ENCODE peak calls at places on chromosomes 4 and X, in seven cellular contexts. K is mammary epithelial cell; A is GM06990; S is CD4-positive, alpha-beta T cell; I is glutamatergic neuron; M is thoracic aorta; T is foreskin fibroblast. H is an unnamed sample.

GRCh38 chrX:18898517-18898916 is 85.4 kb downstream of the PHKA2 start:
- DNase-seq in M (no peak), S (no peak), I (no peak), T (peak; percentile 34), A (no peak), K (no peak), H (no peak)

GRCh38 chr4:69096810-69097209 is 536 bp downstream of the UGT2B7 start:
- DNase-seq in M (no peak), T (no peak), S (no peak), I (no peak), K (no peak), A (no peak), H (no peak)

GRCh38 chr4:1975391-1975801 is 33.4 kb downstream of the NELFA start:
- DNase-seq in T (no peak), A (no peak), S (no peak), K (no peak), I (no peak), M (no peak), H (no peak)

GRCh38 chrX:101191217-101191750 is 28.3 kb upstream of the DRP2 start:
- DNase-seq in K (no peak), I (peak; percentile 34), M (no peak), T (peak; percentile 30), S (no peak), A (no peak), H (peak; percentile 12)

GRCh38 chr4:16116019-16116418 is 32.2 kb upstream of the PROM1 start:
- DNase-seq in K (no peak), T (no peak), I (no peak), M (no peak), S (no peak), A (no peak), H (no peak)

GRCh38 chr4:7803992-7804758 is 135.5 kb downstream of the AFAP1 start:
- DNase-seq in I (peak; percentile 91), S (peak; percentile 76), A (peak; percentile 45), M (no peak), T (peak; percentile 91), K (peak; percentile 51), H (peak; percentile 86)

GRCh38 chr4:184959309-184959708 is 59.0 kb upstream of the HELT start:
- DNase-seq in I (no peak), T (no peak), S (no peak), K (no peak), A (no peak), M (no peak), H (no peak)

GRCh38 chr4:110287130-110287529 is 88.7 kb upstream of the ELOVL6 start:
- DNase-seq in S (no peak), T (peak; percentile 88), A (peak; percentile 63), M (no peak), I (no peak), K (peak; percentile 89), H (peak; percentile 75)

GRCh38 chrX:10008483-10009056 is 41.4 kb downstream of the CLDN34 start:
- DNase-seq in A (no peak), K (no peak), M (no peak), S (no peak), I (no peak), T (no peak), H (no peak)

GRCh38 chr4:39526810-39527295 is 386 bp downstream of the UGDH start:
- DNase-seq in I (no peak), M (no peak), K (no peak), A (no peak), S (no peak), T (no peak), H (peak; percentile 56)

GRCh38 chr4:152843476-152844107 is 63.8 kb downstream of the ARFIP1 start:
- DNase-seq in K (no peak), I (no peak), M (no peak), S (no peak), A (no peak), T (no peak), H (no peak)

GRCh38 chr4:182354867-182355266 is 111.7 kb downstream of the TENM3 start:
- DNase-seq in K (peak; percentile 70), M (no peak), A (no peak), S (no peak), T (no peak), I (no peak), H (no peak)

GRCh38 chrX:154012336-154012991 is 7.2 kb downstream of the IRAK1 start:
- DNase-seq in K (peak; percentile 74), A (no peak), M (no peak), T (no peak), I (no peak), S (no peak), H (no peak)

GRCh38 chr4:39637572-39638357 is 900 bp downstream of the SMIM14 start:
- DNase-seq in A (peak; percentile 50), K (peak; percentile 64), I (peak; percentile 31), S (peak; percentile 3), T (peak; percentile 88), M (no peak), H (peak; percentile 50)

GRCh38 chr4:88097301-88097700 is 61.1 kb downstream of the ABCG2 start:
- DNase-seq in K (no peak), A (no peak), I (no peak), M (no peak), S (no peak), T (peak; percentile 84), H (no peak)

GRCh38 chrX:72123471-72124185 is 8.1 kb downstream of the RTL5 start:
- DNase-seq in I (no peak), A (no peak), T (no peak), S (no peak), M (peak; percentile 28), K (no peak), H (no peak)

GRCh38 chr4:28354874-28355273 is 1494.2 kb downstream of the STIM2 start:
- DNase-seq in K (no peak), M (no peak), S (no peak), T (no peak), A (no peak), I (no peak), H (no peak)

GRCh38 chrX:70755850-70756249 is 152.7 kb downstream of the TEX11 start:
- DNase-seq in S (peak; percentile 53), T (no peak), I (no peak), A (no peak), K (no peak), M (no peak), H (no peak)

GRCh38 chrX:13001961-13002671 is 27.2 kb downstream of the TMSB4X start:
- DNase-seq in A (no peak), K (peak; percentile 89), M (no peak), I (no peak), T (peak; percentile 44), S (no peak), H (no peak)

GRCh38 chr4:47270226-47270888 is 193.1 kb downstream of the COMMD8 start:
- DNase-seq in I (no peak), A (no peak), T (no peak), S (no peak), M (no peak), K (no peak), H (no peak)

GRCh38 chrX:2710496-2710895 is 19.4 kb downstream of the CD99 start:
- DNase-seq in S (no peak), T (no peak), I (no peak), A (no peak), K (peak; percentile 97), M (no peak), H (no peak)

GRCh38 chr4:76709454-76709853 is 188.5 kb downstream of the SOWAHB start:
- DNase-seq in S (no peak), A (no peak), M (no peak), K (no peak), I (no peak), T (peak; percentile 21), H (no peak)

GRCh38 chr4:112152496-112152895 is 7.2 kb downstream of the FAM241A start:
- DNase-seq in M (no peak), S (no peak), K (no peak), I (no peak), T (no peak), A (no peak), H (no peak)
- TF ChIP-seq CTCF in M (no peak), S (no peak), K (no peak), I (no peak), T (no peak), A (no peak), H (no peak)

DNA sequence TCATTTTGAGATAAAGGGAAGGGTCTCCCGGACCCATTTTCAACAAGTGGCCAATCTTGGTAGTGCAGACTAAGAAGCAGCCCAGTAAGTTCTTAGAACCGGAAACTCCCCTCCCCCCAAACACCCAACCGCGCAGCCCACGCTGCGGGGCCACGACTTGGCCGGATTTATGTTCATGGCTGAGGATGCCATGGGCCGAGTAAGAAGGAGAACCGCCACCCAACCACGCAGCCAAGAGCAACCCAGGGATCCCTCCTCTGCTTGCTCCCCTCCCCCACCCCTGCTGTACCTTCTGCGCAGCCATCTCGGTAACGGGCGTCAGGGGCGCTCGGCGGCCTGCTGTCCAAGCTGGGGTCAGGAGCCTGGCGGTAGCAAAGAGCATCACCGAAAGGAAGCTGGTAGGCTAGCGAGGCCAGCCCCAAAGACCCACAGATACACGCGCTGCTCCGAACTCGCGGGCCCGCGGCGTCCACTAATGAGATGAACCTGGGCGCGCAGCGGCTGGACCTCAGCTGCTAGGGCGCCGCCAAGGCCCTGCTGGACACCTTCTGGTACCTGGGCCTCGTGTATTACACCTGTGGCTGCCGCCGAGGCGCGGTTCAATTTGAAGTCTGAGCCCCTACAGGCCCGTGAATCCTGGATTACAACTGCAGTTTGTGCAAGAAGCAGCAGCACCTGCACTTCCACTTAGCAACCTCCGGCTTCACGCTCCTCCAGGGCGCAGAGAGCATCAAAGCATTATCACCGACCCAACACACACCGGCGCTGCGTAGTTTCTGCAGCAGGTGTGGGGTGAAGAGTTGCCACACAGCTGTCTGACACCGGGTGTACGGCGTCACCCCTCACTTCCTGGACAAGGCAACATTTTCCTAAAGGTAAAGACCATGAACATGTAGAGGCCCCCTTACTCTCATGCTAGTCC is 63.4 kb downstream of the NUDT10 start:
- DNase-seq in A (peak; percentile 25), K (no peak), T (peak; percentile 11), I (peak; percentile 73), M (no peak), S (peak; percentile 59), H (no peak)
- TF ChIP-seq CTCF in A (no peak), K (no peak), T (no peak), I (peak; percentile 57), M (peak; percentile 43), S (peak; percentile 32), H (no peak)

DNA sequence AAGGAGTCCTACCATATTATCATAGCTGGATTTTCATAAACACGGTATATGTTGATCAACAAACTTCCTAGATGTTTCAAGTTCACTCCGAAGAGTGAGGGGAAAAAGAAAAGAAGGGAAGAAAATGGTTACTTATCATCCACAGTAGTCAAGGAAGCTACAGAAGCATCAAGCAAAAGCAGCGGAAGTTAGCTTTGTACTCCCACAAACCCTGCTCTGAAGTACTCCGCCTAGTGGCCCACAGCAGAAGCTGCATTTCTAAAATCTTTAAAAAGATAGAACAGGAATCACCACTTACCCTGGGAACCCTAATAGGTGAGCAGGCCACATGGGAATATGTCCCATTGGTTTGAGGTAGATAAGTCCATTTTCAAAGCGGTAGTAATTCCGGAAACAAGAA is 28.5 kb upstream of the FRG1 start:
- DNase-seq in A (no peak), S (no peak), T (no peak), M (no peak), K (peak; percentile 1), I (no peak), H (no peak)
- TF ChIP-seq CTCF in A (peak; percentile 48), S (peak; percentile 37), T (peak; percentile 43), M (no peak), K (peak; percentile 41), I (peak; percentile 76), H (peak; percentile 19)

DNA sequence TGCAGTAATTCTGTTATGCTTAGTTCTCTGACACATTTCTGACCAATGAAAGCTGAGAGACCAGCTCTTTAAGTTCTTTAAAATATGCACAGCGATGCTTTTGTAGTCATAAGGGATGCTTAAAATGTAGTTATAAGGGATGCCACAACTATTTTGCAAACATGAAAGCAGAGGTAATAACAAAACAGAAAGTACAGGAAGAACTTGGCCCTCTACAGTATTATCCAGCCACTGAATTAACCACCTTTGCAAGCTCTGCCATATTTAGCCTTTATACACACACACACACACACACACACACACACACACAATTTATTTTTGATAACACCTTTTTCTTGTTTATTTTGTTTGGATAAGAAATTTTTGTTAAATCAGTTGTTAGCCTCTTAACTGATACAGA is 590.0 kb downstream of the FAT4 start:
- DNase-seq in T (no peak), I (no peak), A (no peak), S (no peak), M (no peak), K (no peak), H (no peak)
- TF ChIP-seq CTCF in T (no peak), I (no peak), A (no peak), S (no peak), M (no peak), K (no peak), H (no peak)

H was measured in GM13976.